ENCODE peak calls at places on chromosomes 12 and 14, in nine cellular contexts. V is thoracic aorta, O is iris pigment epithelial cell, I is caudate nucleus, Q is A549, C is GM12865, M is uterus, D is cardiac muscle cell, L is colonic mucosa. A is an unnamed sample.

GRCh38 chr14:53605562-53605961 is 351.1 kb downstream of the BMP4 start:
- DNase-seq in I (no peak), L (no peak), Q (no peak), V (no peak), M (no peak), C (no peak), D (no peak), O (no peak), A (no peak)

GRCh38 chr12:58950739-58951100 is 30.4 kb upstream of the LRIG3 start:
- DNase-seq in L (peak), I (no peak), C (no peak), M (no peak), Q (no peak), V (no peak), O (no peak), D (no peak), A (no peak)

GRCh38 chr12:124750787-124751471 is 112.7 kb downstream of the SCARB1 start:
- DNase-seq in L (no peak), I (no peak), D (no peak), O (no peak), V (no peak), C (no peak), M (no peak), Q (peak), A (peak)

GRCh38 chr12:99367181-99367580 is 280.4 kb upstream of the GARIN6 start:
- DNase-seq in O (no peak), V (no peak), C (no peak), D (no peak), Q (no peak), L (no peak), M (no peak), I (no peak), A (no peak)

GRCh38 chr14:52190532-52190931 is 77.0 kb upstream of the PTGDR start:
- DNase-seq in D (no peak), L (no peak), Q (no peak), V (no peak), C (no peak), M (no peak), O (no peak), I (no peak), A (no peak)

GRCh38 chr12:66190519-66191406 is 1.7 kb downstream of the IRAK3 start:
- DNase-seq in O (peak), Q (no peak), L (no peak), I (no peak), M (no peak), V (no peak), C (no peak), D (peak), A (no peak)

GRCh38 chr14:59451849-59452248 is 13.3 kb downstream of the GPR135 start:
- DNase-seq in I (no peak), M (no peak), L (no peak), V (no peak), O (no peak), C (no peak), D (no peak), Q (no peak), A (no peak)

GRCh38 chr14:100317897-100318808 is 5.0 kb upstream of the SLC25A47 start:
- DNase-seq in D (peak), V (no peak), O (peak), I (peak), L (peak), C (peak), M (peak), Q (peak), A (no peak)

GRCh38 chr12:29053567-29053966 is 95.5 kb upstream of the FAR2 start:
- DNase-seq in C (peak), Q (peak), M (no peak), V (no peak), O (no peak), D (no peak), I (no peak), L (no peak), A (no peak)

GRCh38 chr14:50061664-50062437 is 54.5 kb downstream of the VCPKMT start:
- DNase-seq in M (no peak), I (no peak), L (peak), C (peak), V (no peak), O (peak), D (peak), Q (no peak), A (no peak)

GRCh38 chr12:11855993-11856374 is 206.5 kb downstream of the ETV6 start:
- DNase-seq in Q (no peak), I (no peak), V (no peak), O (no peak), D (no peak), C (peak), M (no peak), L (no peak), A (no peak)

A was measured in NCI-H460.